ENCODE peak calls at places on chromosomes 2 and 18, in seven cellular contexts. H, L, R, Z, U, C and B are unnamed samples.

GRCh38 chr2:84927275-84927627 is 21.8 kb downstream of the TMSB10 start:
- DNase-seq in R (no peak), L (no peak), U (no peak), H (no peak), Z (no peak), C (no peak), B (no peak)

GRCh38 chr18:13448028-13448795 is 229.7 kb downstream of the LDLRAD4 start:
- DNase-seq in H (no peak), L (no peak), Z (no peak), U (no peak), R (no peak), C (no peak), B (no peak)

GRCh38 chr18:4232656-4233055 is 222.5 kb downstream of the DLGAP1 start:
- DNase-seq in Z (no peak), L (no peak), U (no peak), R (no peak), C (no peak), H (no peak), B (no peak)

GRCh38 chr2:27992787-27993747 is 102.5 kb downstream of the BABAM2 start:
- DNase-seq in Z (no peak), C (no peak), R (no peak), U (no peak), H (no peak), L (peak), B (peak)

GRCh38 chr2:26846881-26847662 is 860 bp upstream of the DPYSL5 start:
- DNase-seq in L (no peak), H (no peak), Z (no peak), C (no peak), R (no peak), U (no peak), B (no peak)

GRCh38 chr2:222903234-222904220 is 42.7 kb downstream of the ACSL3 start:
- DNase-seq in L (no peak), Z (no peak), U (peak), R (peak), H (peak), C (peak), B (peak)

GRCh38 chr2:160271166-160272086 is 71.4 kb upstream of the ITGB6 start:
- DNase-seq in H (no peak), L (no peak), R (no peak), Z (no peak), U (no peak), C (peak), B (no peak)

GRCh38 chr18:44798433-44799048 is 117.9 kb downstream of the SETBP1 start:
- DNase-seq in Z (no peak), U (no peak), H (no peak), L (no peak), R (peak), C (peak), B (no peak)

GRCh38 chr2:108577099-108577498 is 42.8 kb downstream of the LIMS1 start:
- DNase-seq in Z (no peak), H (no peak), C (no peak), R (no peak), L (no peak), U (no peak), B (no peak)

GRCh38 chr2:210647151-210647550 is 90.8 kb downstream of the CPS1 start:
- DNase-seq in C (peak), U (no peak), R (no peak), H (no peak), Z (no peak), L (no peak), B (no peak)

GRCh38 chr2:191738003-191738402 is 60.1 kb downstream of the NABP1 start:
- DNase-seq in R (no peak), L (no peak), H (no peak), U (no peak), C (no peak), Z (no peak), B (no peak)

GRCh38 chr2:13050764-13051163 is 334.0 kb downstream of the TRIB2 start:
- DNase-seq in Z (no peak), L (no peak), U (no peak), C (no peak), R (no peak), H (no peak), B (no peak)

GRCh38 chr2:189267925-189268579 is 88.5 kb upstream of the COL5A2 start:
- DNase-seq in R (no peak), C (no peak), U (no peak), H (no peak), L (no peak), Z (no peak), B (no peak)

GRCh38 chr2:129016972-129017371 is 698.3 kb upstream of the HS6ST1 start:
- DNase-seq in C (no peak), R (no peak), H (no peak), L (no peak), Z (no peak), U (no peak), B (no peak)

GRCh38 chr2:71101656-71102055 is 28.4 kb downstream of the MCEE start:
- DNase-seq in C (no peak), Z (no peak), U (no peak), H (peak), R (no peak), L (no peak), B (peak)

GRCh38 chr2:220935789-220936321 is 636.2 kb downstream of the EPHA4 start:
- DNase-seq in R (no peak), C (no peak), Z (no peak), U (no peak), H (no peak), L (no peak), B (no peak)

GRCh38 chr2:6975988-6976387 is 58.8 kb downstream of the RNF144A start:
- DNase-seq in R (no peak), Z (no peak), H (no peak), L (no peak), C (no peak), U (no peak), B (peak)

GRCh38 chr2:172270278-172271079 is 156.9 kb upstream of the ITGA6 start:
- DNase-seq in U (peak), H (no peak), L (no peak), R (no peak), C (no peak), Z (no peak), B (no peak)

GRCh38 chr18:3983351-3983969 is 471.6 kb downstream of the DLGAP1 start:
- DNase-seq in C (no peak), Z (no peak), H (no peak), R (no peak), U (no peak), L (no peak), B (no peak)

GRCh38 chr2:224039080-224039769 is at the start of gene SERPINE2:
- DNase-seq in Z (peak), C (peak), R (peak), U (peak), L (no peak), H (no peak), B (peak)

GRCh38 chr2:159893439-159893838 is 95.4 kb upstream of the CD302 start:
- DNase-seq in L (no peak), R (no peak), C (no peak), H (no peak), Z (no peak), U (no peak), B (no peak)

GRCh38 chr2:188199716-188200128 is 92.0 kb upstream of the GULP1 start:
- DNase-seq in L (no peak), R (no peak), U (no peak), C (no peak), H (peak), Z (no peak), B (peak)

GRCh38 chr2:54067851-54068375 is 47.5 kb upstream of the ACYP2 start:
- DNase-seq in H (no peak), R (no peak), L (no peak), U (no peak), C (no peak), Z (no peak), B (no peak)

GRCh38 chr2:96819101-96819875 is 3.2 kb downstream of the CNNM3 start:
- DNase-seq in L (no peak), Z (peak), U (no peak), C (peak), R (no peak), H (no peak), B (no peak)

GRCh38 chr18:53702480-53702879 is 522.0 kb downstream of the MBD2 start:
- DNase-seq in H (no peak), L (no peak), Z (no peak), R (no peak), C (no peak), U (no peak), B (no peak)

GRCh38 chr2:99753505-99753904 is 263.7 kb upstream of the REV1 start:
- DNase-seq in H (no peak), L (no peak), Z (no peak), C (no peak), R (no peak), U (no peak), B (no peak)